ENCODE peak calls at places on chromosomes 5 and 9, in four cellular contexts. One of them, this sample, is unnamed.

GRCh38 chr5:173399846-173400245 is 71.6 kb upstream of the STC2 start:
- DNase-seq in cardiac muscle cell: no peak
- DNase-seq in uterus: no peak
- DNase-seq in CD4-positive, CD25-positive, alpha-beta regulatory T cell: no peak
- DNase-seq in this sample: no peak

GRCh38 chr5:82222597-82223574 is 55.3 kb downstream of the RPS23 start:
- DNase-seq in uterus: no peak
- DNase-seq in CD4-positive, CD25-positive, alpha-beta regulatory T cell: no peak
- DNase-seq in cardiac muscle cell: no peak
- DNase-seq in this sample: no peak

GRCh38 chr9:7216004-7216821 is 458.4 kb downstream of the KDM4C start:
- DNase-seq in uterus: no peak
- DNase-seq in CD4-positive, CD25-positive, alpha-beta regulatory T cell: peak; percentile 37
- DNase-seq in cardiac muscle cell: no peak
- DNase-seq in this sample: no peak

GRCh38 chr9:34694811-34695210 is 3.7 kb upstream of the CCL19 start:
- DNase-seq in CD4-positive, CD25-positive, alpha-beta regulatory T cell: no peak
- DNase-seq in cardiac muscle cell: no peak
- DNase-seq in uterus: no peak
- DNase-seq in this sample: no peak

GRCh38 chr9:82431121-82431520 is 442.5 kb downstream of the SPATA31D1 start:
- DNase-seq in uterus: no peak
- DNase-seq in cardiac muscle cell: no peak
- DNase-seq in CD4-positive, CD25-positive, alpha-beta regulatory T cell: no peak
- DNase-seq in this sample: no peak

GRCh38 chr5:124057161-124057814 is 545.3 kb downstream of the CSNK1G3 start:
- DNase-seq in CD4-positive, CD25-positive, alpha-beta regulatory T cell: no peak
- DNase-seq in cardiac muscle cell: peak; percentile 29
- DNase-seq in uterus: peak; percentile 18
- DNase-seq in this sample: no peak

GRCh38 chr5:160923927-160924705 is 72.1 kb upstream of the ATP10B start:
- DNase-seq in cardiac muscle cell: no peak
- DNase-seq in CD4-positive, CD25-positive, alpha-beta regulatory T cell: no peak
- DNase-seq in uterus: no peak
- DNase-seq in this sample: no peak

GRCh38 chr5:68428232-68428811 is 212.8 kb downstream of the PIK3R1 start:
- DNase-seq in uterus: no peak
- DNase-seq in cardiac muscle cell: no peak
- DNase-seq in CD4-positive, CD25-positive, alpha-beta regulatory T cell: no peak
- DNase-seq in this sample: no peak

GRCh38 chr5:173941758-173942401 is 47.1 kb upstream of the C5orf47 start:
- DNase-seq in CD4-positive, CD25-positive, alpha-beta regulatory T cell: no peak
- DNase-seq in uterus: no peak
- DNase-seq in cardiac muscle cell: no peak
- DNase-seq in this sample: no peak

GRCh38 chr9:81822967-81823366 is 105.3 kb upstream of the SPATA31D4 start:
- DNase-seq in CD4-positive, CD25-positive, alpha-beta regulatory T cell: no peak
- DNase-seq in uterus: no peak
- DNase-seq in cardiac muscle cell: no peak
- DNase-seq in this sample: no peak

GRCh38 chr9:105132576-105132975 is 111.9 kb upstream of the SLC44A1 start:
- DNase-seq in cardiac muscle cell: no peak
- DNase-seq in CD4-positive, CD25-positive, alpha-beta regulatory T cell: no peak
- DNase-seq in uterus: no peak
- DNase-seq in this sample: no peak

GRCh38 chr9:87193151-87193550 is 245.8 kb upstream of the GAS1 start:
- DNase-seq in CD4-positive, CD25-positive, alpha-beta regulatory T cell: no peak
- DNase-seq in cardiac muscle cell: no peak
- DNase-seq in uterus: no peak
- DNase-seq in this sample: no peak

GRCh38 chr5:148830220-148830619 is 3.8 kb downstream of the ADRB2 start:
- DNase-seq in CD4-positive, CD25-positive, alpha-beta regulatory T cell: no peak
- DNase-seq in cardiac muscle cell: no peak
- DNase-seq in uterus: no peak
- DNase-seq in this sample: no peak

GRCh38 chr9:126062158-126062929 is 264.3 kb upstream of the MVB12B start:
- DNase-seq in cardiac muscle cell: no peak
- DNase-seq in uterus: no peak
- DNase-seq in CD4-positive, CD25-positive, alpha-beta regulatory T cell: no peak
- DNase-seq in this sample: no peak

GRCh38 chr5:139663207-139663606 is 15.1 kb downstream of the CXXC5 start:
- DNase-seq in uterus: no peak
- DNase-seq in CD4-positive, CD25-positive, alpha-beta regulatory T cell: no peak
- DNase-seq in cardiac muscle cell: no peak
- DNase-seq in this sample: no peak

DNA sequence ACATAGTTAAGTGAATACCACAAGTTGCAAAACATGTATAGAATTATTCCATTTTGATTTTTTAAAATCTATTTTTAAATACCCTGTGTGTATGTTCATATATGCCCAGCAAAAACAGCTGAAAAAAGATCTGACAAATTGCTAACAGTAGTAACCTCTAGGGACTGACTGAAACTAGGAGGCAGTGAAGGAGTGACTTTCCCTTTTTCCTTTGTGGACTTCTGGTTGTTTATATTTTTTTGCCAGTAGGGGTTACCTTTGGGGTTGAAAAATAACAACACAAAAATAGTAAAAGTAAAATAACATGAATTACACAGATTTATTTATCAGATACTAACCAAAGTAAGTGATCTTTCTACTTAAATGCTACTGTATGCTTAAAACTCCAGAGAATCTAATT is 2.9 kb downstream of the MEGF9 start:
- DNase-seq in CD4-positive, CD25-positive, alpha-beta regulatory T cell: no peak
- DNase-seq in uterus: no peak
- DNase-seq in cardiac muscle cell: no peak
- DNase-seq in this sample: no peak
- H3K27ac ChIP-seq in CD4-positive, CD25-positive, alpha-beta regulatory T cell: peak overlapping the region; percentile 64
- H3K27ac ChIP-seq in uterus: no peak overlapping the region
- H3K27ac ChIP-seq in cardiac muscle cell: no peak overlapping the region
- H3K27ac ChIP-seq in this sample: peak overlapping the region; percentile 62

DNA sequence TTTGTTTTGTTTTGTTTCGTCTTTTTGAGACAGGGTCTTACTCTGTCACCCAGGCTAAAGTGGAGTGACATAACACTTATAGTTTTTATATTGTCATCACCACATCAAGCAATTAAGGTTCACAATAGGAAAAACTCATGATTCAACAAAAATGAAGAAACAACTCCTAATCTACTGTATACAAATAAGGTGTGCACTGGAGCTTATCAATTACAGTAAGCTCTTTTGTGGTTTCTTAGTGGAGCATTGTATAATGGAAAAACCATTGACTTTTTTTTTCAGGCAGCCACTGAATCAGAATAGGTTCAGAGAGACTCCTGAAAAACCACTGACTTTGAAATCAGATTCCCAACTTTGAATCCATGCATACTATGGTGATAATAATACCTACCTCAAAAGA is 10.8 kb upstream of the PLIN2 start:
- DNase-seq in CD4-positive, CD25-positive, alpha-beta regulatory T cell: no peak
- DNase-seq in cardiac muscle cell: no peak
- DNase-seq in uterus: no peak
- DNase-seq in this sample: no peak
- H3K27ac ChIP-seq in CD4-positive, CD25-positive, alpha-beta regulatory T cell: no peak overlapping the region
- H3K27ac ChIP-seq in cardiac muscle cell: no peak overlapping the region
- H3K27ac ChIP-seq in uterus: no peak overlapping the region
- H3K27ac ChIP-seq in this sample: no peak overlapping the region

DNA sequence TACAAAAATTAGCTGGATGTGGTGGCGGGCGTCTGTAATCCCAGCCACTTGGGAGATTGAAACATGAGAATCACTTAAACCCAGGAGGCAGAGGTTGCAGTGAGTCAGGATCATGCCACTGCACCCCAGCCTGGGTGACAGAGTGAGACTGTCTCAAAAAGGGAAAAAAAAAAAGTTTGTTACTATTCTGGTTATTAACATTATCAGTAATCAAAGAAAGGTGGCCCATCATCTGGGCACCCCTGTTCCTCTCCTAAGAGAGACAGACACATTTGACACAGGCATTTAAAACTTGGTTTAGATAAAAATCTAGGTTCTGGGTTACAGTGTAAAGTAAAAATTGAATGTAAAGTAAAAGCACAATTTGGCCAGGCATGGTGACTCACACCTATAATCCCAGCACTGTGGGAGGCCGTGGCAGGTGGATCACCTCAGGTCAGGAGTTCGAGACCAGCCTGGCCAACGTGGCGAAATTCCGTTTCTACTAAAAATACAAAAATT is 16.9 kb upstream of the PHYHD1 start:
- DNase-seq in uterus: no peak
- DNase-seq in cardiac muscle cell: no peak
- DNase-seq in CD4-positive, CD25-positive, alpha-beta regulatory T cell: no peak
- DNase-seq in this sample: no peak
- H3K27ac ChIP-seq in uterus: no peak overlapping the region
- H3K27ac ChIP-seq in cardiac muscle cell: no peak overlapping the region
- H3K27ac ChIP-seq in CD4-positive, CD25-positive, alpha-beta regulatory T cell: peak overlapping the region; percentile 91
- H3K27ac ChIP-seq in this sample: peak overlapping the region; percentile 76

DNA sequence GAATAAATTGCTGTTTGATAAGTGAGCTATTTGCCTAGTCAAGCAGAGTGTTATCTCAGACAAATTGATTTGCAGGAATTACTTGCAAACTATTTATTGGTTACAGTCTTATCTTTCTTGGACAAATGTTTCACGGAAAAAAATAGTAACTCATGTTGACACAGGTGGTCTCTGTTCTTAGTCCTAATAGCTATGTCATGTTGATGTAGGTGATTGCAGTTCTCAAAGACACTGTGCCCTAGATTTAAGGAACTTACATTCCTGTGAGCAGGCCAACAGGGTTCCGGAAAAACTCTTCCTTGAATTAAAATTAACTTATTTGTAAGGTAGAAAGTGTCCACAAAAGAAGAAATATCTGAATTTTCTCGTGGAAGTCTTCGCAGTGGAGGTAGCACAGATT is 109.6 kb upstream of the SLCO6A1 start:
- DNase-seq in CD4-positive, CD25-positive, alpha-beta regulatory T cell: no peak
- DNase-seq in cardiac muscle cell: no peak
- DNase-seq in uterus: no peak
- DNase-seq in this sample: no peak
- H3K27ac ChIP-seq in CD4-positive, CD25-positive, alpha-beta regulatory T cell: no peak overlapping the region
- H3K27ac ChIP-seq in cardiac muscle cell: no peak overlapping the region
- H3K27ac ChIP-seq in uterus: no peak overlapping the region
- H3K27ac ChIP-seq in this sample: no peak overlapping the region